ENCODE peak calls at places on chromosomes 2 and 18, in five cellular contexts. P is ovary, X is fibroblast of mammary gland, H is OCI-LY7, U is mucosa of descending colon. V is an unnamed sample.

GRCh38 chr2:42030196-42030759 is 17.5 kb upstream of the PKDCC start:
- DNase-seq in P (no peak), X (no peak), H (no peak), U (no peak), V (no peak)

GRCh38 chr18:59606193-59607175 is 90.7 kb downstream of the CCBE1 start:
- DNase-seq in P (no peak), X (peak), H (no peak), U (no peak), V (no peak)

GRCh38 chr2:54579682-54580349 is 123.7 kb downstream of the SPTBN1 start:
- DNase-seq in P (no peak), X (no peak), H (peak), U (no peak), V (no peak)

GRCh38 chr2:42804338-42804737 is 12.0 kb upstream of the HAAO start:
- DNase-seq in P (no peak), X (peak), H (no peak), U (no peak), V (no peak)

GRCh38 chr18:27223570-27224340 is 38.6 kb upstream of the CHST9 start:
- DNase-seq in P (no peak), X (no peak), H (no peak), U (no peak), V (no peak)

GRCh38 chr18:9719421-9719981 is 11.4 kb downstream of the RAB31 start:
- DNase-seq in P (peak), X (peak), H (no peak), U (no peak), V (no peak)

GRCh38 chr2:45578056-45578843 is 32.8 kb downstream of the SRBD1 start:
- DNase-seq in P (no peak), X (peak), H (peak), U (no peak), V (no peak)

GRCh38 chr2:234954551-234954992 is 2.8 kb downstream of the SH3BP4 start:
- DNase-seq in P (peak), X (peak), H (no peak), U (no peak), V (no peak)

GRCh38 chr2:161991991-161992390 is 82.0 kb downstream of the DPP4 start:
- DNase-seq in P (no peak), X (no peak), H (no peak), U (no peak), V (no peak)

GRCh38 chr2:236646441-236646840 is 76.8 kb downstream of the ACKR3 start:
- DNase-seq in P (no peak), X (no peak), H (no peak), U (no peak), V (no peak)

GRCh38 chr2:19648583-19648982 is 253.2 kb downstream of the TTC32 start:
- DNase-seq in P (no peak), X (peak), H (no peak), U (no peak), V (peak)

GRCh38 chr2:64291181-64291580 is 147.0 kb upstream of the PELI1 start:
- DNase-seq in P (no peak), X (peak), H (no peak), U (no peak), V (peak)

GRCh38 chr2:67806816-67807215 is 256.0 kb downstream of the C1D start:
- DNase-seq in P (no peak), X (no peak), H (no peak), U (no peak), V (no peak)

GRCh38 chr2:46268986-46269385 is 28.2 kb upstream of the EPAS1 start:
- DNase-seq in P (no peak), X (peak), H (no peak), U (no peak), V (peak)

GRCh38 chr18:22346968-22347611 is 70.6 kb downstream of the CTAGE1 start:
- DNase-seq in P (peak), X (peak), H (no peak), U (peak), V (no peak)
- H3K4me3 ChIP-seq in P (peak), X (no peak), H (no peak), U (no peak), V (no peak)

GRCh38 chr2:134295441-134295840 is 41.6 kb downstream of the MGAT5 start:
- DNase-seq in P (no peak), X (no peak), H (no peak), U (no peak), V (no peak)

GRCh38 chr2:134293719-134294537 is 40.1 kb downstream of the MGAT5 start:
- DNase-seq in P (no peak), X (no peak), H (no peak), U (no peak), V (no peak)

GRCh38 chr2:134301099-134301970 is 47.5 kb downstream of the MGAT5 start:
- DNase-seq in P (no peak), X (peak), H (no peak), U (no peak), V (peak)

GRCh38 chr2:134300585-134300984 is 46.7 kb downstream of the MGAT5 start:
- DNase-seq in P (no peak), X (no peak), H (no peak), U (no peak), V (no peak)

DNA sequence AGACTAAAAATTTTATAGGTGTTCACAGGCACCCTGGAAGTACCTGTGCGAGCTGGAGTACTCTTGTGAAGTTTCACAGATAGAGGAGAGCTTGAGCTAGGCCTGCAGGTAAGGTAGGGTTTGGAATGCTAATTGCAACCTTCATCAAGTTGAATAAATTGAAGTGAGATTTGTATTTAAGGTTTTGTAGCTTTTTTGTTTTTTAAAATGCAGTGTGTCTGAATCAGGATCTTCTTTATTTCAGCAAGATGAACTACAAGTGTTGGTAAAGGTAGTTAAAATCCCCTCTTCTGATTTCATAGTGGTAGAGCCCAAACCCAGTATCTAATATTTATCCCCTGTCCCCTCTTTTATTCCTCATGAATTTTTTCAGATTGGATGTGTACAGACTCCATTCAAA is 45.5 kb downstream of the MGAT5 start:
- DNase-seq in P (no peak), X (no peak), H (no peak), U (no peak), V (no peak)
- TF ChIP-seq CTCF in P (no peak), X (no peak), H (no peak), U (no peak), V (no peak)

GRCh38 chr2:219252084-219252483 is 959 bp upstream of the TUBA4B start:
- DNase-seq in P (no peak), X (no peak), H (peak), U (no peak), V (no peak)
- H3K4me3 ChIP-seq in P (peak), X (no peak), H (peak), U (no peak), V (no peak)

GRCh38 chr2:128317186-128317897 is 1.3 kb downstream of the HS6ST1 start:
- DNase-seq in P (peak), X (no peak), H (peak), U (no peak), V (no peak)
- TF ChIP-seq CTCF in P (no peak), X (no peak), H (no peak), U (no peak), V (no peak)

GRCh38 chr2:144137705-144138428 is 382.1 kb downstream of the ZEB2 start:
- DNase-seq in P (no peak), X (peak), H (no peak), U (no peak), V (peak)

GRCh38 chr2:144140896-144141295 is 379.0 kb downstream of the ZEB2 start:
- DNase-seq in P (no peak), X (no peak), H (no peak), U (no peak), V (no peak)

GRCh38 chr2:144133881-144134280 is 386.0 kb downstream of the ZEB2 start:
- DNase-seq in P (no peak), X (no peak), H (peak), U (no peak), V (no peak)

GRCh38 chr2:144136297-144136696 is 383.6 kb downstream of the ZEB2 start:
- DNase-seq in P (no peak), X (no peak), H (no peak), U (no peak), V (no peak)

GRCh38 chr2:144137269-144137668 is 382.6 kb downstream of the ZEB2 start:
- DNase-seq in P (no peak), X (no peak), H (no peak), U (no peak), V (no peak)
- H3K4me3 ChIP-seq in P (no peak), X (no peak), H (no peak), U (no peak), V (no peak)

DNA sequence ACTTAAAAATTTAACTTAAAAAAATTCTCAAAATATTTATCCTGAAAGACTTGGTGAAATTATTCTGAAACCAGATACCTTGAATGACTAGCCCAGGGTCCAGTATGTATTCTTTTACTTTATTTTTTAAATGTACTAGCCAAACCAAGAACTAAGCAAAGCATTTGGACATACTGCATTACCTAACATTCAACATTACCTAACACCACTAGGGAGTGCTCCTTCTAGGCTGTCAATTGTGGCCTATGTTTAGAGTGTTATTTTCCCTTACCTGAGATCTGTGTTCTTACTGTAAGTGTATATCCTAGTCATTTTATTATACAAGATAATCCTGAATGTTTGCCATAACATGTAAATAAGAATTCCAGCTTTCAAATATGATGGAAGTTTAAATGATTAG is 496.6 kb downstream of the PTPRM start:
- DNase-seq in P (no peak), X (no peak), H (no peak), U (no peak), V (no peak)
- TF ChIP-seq CTCF in P (no peak), X (no peak), H (no peak), U (no peak), V (no peak)

DNA sequence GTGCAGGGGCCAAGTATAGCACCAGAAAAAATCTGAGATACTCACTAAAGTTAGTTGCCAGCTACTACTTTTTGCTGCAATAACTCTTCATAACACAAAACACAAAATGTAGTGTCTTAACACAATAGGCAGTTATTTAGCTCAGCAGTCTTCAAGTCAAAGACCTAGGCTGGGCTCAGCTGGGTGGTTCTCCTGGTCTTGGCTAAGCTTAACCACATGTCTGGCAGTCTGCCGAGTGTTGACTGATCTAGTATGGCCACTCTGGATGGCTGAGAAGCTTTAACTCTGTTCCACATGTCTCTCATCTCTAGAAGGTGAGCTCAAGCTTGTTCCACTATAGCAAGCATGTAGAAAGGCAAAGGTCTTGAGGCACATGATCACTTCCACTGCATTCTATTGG is 451.6 kb downstream of the SOX11 start:
- DNase-seq in P (no peak), X (no peak), H (no peak), U (no peak), V (no peak)
- H3K4me3 ChIP-seq in P (no peak), X (no peak), H (no peak), U (no peak), V (no peak)

DNA sequence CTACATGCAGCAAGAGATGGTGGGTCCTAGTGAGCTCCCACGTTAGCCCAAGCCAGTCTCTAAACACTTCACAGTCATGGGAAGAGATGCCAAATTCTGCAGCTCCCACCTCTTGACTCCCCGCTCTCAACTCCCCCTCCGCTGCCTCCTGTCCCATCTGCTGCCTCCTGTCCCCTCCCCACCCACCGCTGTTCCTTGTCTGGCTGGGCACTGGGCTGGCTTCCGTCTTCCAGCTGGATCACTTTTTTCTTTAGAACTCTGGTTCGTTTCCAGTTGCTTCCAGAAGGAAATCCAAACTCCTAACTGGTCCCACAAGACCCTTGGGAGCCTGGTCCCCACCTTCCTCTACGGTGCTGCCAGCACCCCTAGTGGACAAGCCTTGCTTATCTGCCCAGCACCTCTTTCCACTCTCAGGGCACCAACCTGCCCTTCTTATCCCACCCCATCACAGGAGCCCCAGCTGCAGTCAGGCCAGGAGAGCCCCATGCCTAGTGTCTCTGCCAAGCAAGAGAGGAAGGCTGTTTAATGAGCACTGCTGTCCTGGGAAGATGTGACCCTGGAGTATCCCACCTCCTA is 12.1 kb upstream of the TWIST2 start:
- DNase-seq in P (no peak), X (no peak), H (no peak), U (no peak), V (no peak)
- TF ChIP-seq CTCF in P (no peak), X (peak), H (peak), U (no peak), V (peak)

GRCh38 chr18:8707946-8708345 is 2.6 kb downstream of the MTCL1 start:
- DNase-seq in P (no peak), X (no peak), H (no peak), U (no peak), V (no peak)

GRCh38 chr18:8706981-8707940 is 1.9 kb downstream of the MTCL1 start:
- DNase-seq in P (peak), X (peak), H (peak), U (peak), V (peak)

GRCh38 chr18:8708670-8709069 is 3.3 kb downstream of the MTCL1 start:
- DNase-seq in P (no peak), X (no peak), H (peak), U (no peak), V (no peak)

GRCh38 chr18:8711736-8712135 is 6.4 kb downstream of the MTCL1 start:
- DNase-seq in P (no peak), X (no peak), H (no peak), U (no peak), V (no peak)

DNA sequence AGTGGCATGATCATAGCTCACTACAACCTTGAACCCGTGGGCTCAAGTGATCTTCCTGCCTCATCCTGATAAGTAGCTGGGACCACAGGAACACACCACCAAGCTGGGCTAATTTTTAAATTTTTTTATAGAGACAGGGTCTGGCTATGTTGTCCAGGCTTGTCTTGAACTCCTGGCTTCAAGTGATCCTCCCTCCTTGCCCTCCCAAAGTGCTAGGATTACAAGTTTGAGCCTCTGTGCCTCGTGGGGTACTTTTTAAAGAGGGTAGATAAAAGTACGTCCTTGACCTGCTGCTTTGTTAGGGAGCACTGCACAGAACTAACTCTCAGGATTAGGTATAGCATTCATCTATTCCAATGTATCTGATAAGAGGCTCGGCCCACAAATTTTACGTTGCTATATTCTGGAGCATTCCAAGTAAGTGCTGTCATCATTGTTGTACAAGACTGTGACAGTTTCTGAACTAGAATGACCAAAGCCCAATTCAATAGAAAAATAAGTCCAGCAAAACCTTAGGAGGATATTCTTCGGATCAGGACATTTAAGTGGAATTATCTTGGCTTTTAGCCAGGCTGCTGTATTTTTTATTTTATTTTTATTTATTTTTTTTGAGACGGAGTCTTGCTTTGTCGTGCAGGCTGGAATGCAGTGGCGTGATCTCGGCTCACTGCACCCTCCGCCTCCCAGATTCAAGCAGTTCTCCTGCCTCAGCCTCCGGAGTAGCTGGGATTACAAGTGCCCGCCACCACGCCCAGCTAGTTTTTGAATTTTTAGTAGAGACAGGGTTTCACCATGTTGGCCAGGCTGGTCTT is 4.1 kb downstream of the MTCL1 start:
- DNase-seq in P (no peak), X (no peak), H (no peak), U (no peak), V (no peak)
- H3K4me3 ChIP-seq in P (no peak), X (no peak), H (peak), U (no peak), V (no peak)